ENCODE peak calls at places on chromosomes 5 and 9, in ten cellular contexts. X, I, T, C, U, Y, P, F, S and L are unnamed samples.

GRCh38 chr5:177535125-177535524 is 18.4 kb upstream of the DDX41 start:
- DNase-seq in X (no peak), I (no peak), T (no peak), C (no peak), U (no peak), Y (no peak), P (no peak), F (no peak), S (no peak), L (no peak)

GRCh38 chr9:119841005-119841404 is 471.8 kb upstream of the BRINP1 start:
- DNase-seq in X (no peak), I (no peak), T (no peak), C (no peak), U (no peak), Y (no peak), P (no peak), F (no peak), S (no peak), L (no peak)

GRCh38 chr5:5422819-5423515 is 490 bp downstream of the ICE1 start:
- DNase-seq in X (no peak), I (no peak), T (no peak), C (no peak), U (no peak), Y (no peak), P (peak; percentile 53), F (no peak), S (peak; percentile 27), L (no peak)

GRCh38 chr5:17735771-17736170 is 101.5 kb downstream of the TAF11L14 start:
- DNase-seq in X (no peak), I (no peak), T (no peak), C (no peak), U (no peak), Y (no peak), P (no peak), F (no peak), S (no peak), L (no peak)

GRCh38 chr5:104412649-104413240 is 850.2 kb upstream of the NUDT12 start:
- DNase-seq in X (peak; percentile 64), I (peak; percentile 51), T (peak; percentile 21), C (no peak), U (peak; percentile 4), Y (peak; percentile 48), P (peak; percentile 10), F (peak; percentile 58), S (no peak), L (peak; percentile 44)

GRCh38 chr5:181186022-181186421 is 19.0 kb downstream of the TRIM7 start:
- DNase-seq in X (no peak), I (no peak), T (no peak), C (no peak), U (no peak), Y (no peak), P (no peak), F (no peak), S (no peak), L (no peak)

GRCh38 chr5:114362977-114363721 is 1.3 kb downstream of the KCNN2 start:
- DNase-seq in X (no peak), I (peak; percentile 55), T (no peak), C (no peak), U (no peak), Y (no peak), P (no peak), F (no peak), S (no peak), L (no peak)

GRCh38 chr5:90384389-90384788 is 25.2 kb downstream of the CETN3 start:
- DNase-seq in X (no peak), I (no peak), T (no peak), C (no peak), U (no peak), Y (no peak), P (no peak), F (no peak), S (no peak), L (no peak)

GRCh38 chr9:70600479-70600878 is 186.0 kb upstream of the KLF9 start:
- DNase-seq in X (no peak), I (no peak), T (no peak), C (no peak), U (no peak), Y (peak; percentile 22), P (peak; percentile 82), F (no peak), S (no peak), L (no peak)

GRCh38 chr9:127835930-127836586 is 18.4 kb downstream of the ENG start:
- DNase-seq in X (no peak), I (no peak), T (no peak), C (no peak), U (no peak), Y (no peak), P (peak; percentile 93), F (no peak), S (no peak), L (no peak)

GRCh38 chr9:19119241-19119640 is 8.1 kb downstream of the PLIN2 start:
- DNase-seq in X (no peak), I (no peak), T (no peak), C (no peak), U (no peak), Y (no peak), P (no peak), F (no peak), S (no peak), L (no peak)

GRCh38 chr9:127536499-127536898 is 75.6 kb upstream of the STXBP1 start:
- DNase-seq in X (no peak), I (no peak), T (no peak), C (no peak), U (no peak), Y (no peak), P (no peak), F (no peak), S (no peak), L (no peak)

GRCh38 chr9:82790868-82791267 is 272.1 kb downstream of the RASEF start:
- DNase-seq in X (no peak), I (no peak), T (no peak), C (no peak), U (peak; percentile 11), Y (no peak), P (no peak), F (no peak), S (no peak), L (no peak)

GRCh38 chr5:74934949-74935751 is 69.0 kb upstream of the FAM169A start:
- DNase-seq in X (peak; percentile 55), I (no peak), T (peak; percentile 38), C (peak; percentile 32), U (no peak), Y (no peak), P (peak; percentile 66), F (no peak), S (no peak), L (peak; percentile 14)

GRCh38 chr9:8660383-8660782 is 860.8 kb upstream of the DMAC1 start:
- DNase-seq in X (no peak), I (no peak), T (no peak), C (no peak), U (peak; percentile 20), Y (no peak), P (no peak), F (no peak), S (no peak), L (peak; percentile 53)

GRCh38 chr9:133449760-133450159 is 10.0 kb upstream of the CACFD1 start:
- DNase-seq in X (peak; percentile 77), I (no peak), T (peak; percentile 58), C (no peak), U (no peak), Y (no peak), P (peak; percentile 22), F (no peak), S (no peak), L (no peak)

GRCh38 chr9:13769006-13769405 is 489.5 kb upstream of the MPDZ start:
- DNase-seq in X (no peak), I (no peak), T (no peak), C (no peak), U (no peak), Y (no peak), P (no peak), F (no peak), S (no peak), L (no peak)

DNA sequence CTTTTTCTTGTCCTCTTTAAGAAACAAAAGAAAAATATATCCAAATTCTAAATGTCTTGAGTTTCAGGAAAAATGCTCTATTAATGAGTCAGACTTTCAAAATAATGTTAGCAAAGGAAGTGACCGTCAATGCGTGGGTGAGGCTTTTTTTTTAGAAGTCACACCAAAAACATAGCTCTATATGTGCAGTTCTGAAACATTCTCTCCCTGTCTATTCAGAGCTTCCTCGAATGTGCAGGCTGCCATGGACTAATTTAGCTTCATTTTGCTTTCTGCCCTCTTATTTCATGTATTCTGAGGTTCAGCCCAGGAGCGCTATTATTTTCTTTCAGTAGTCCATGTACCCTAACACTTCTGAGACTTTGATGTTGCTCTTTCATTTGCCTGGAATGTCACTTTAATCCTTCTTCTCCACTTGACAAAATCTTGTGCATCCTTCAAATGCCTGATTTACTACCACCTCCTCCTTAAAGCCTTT is 72.5 kb upstream of the RASA1 start:
- DNase-seq in X (peak; percentile 68), I (no peak), T (no peak), C (no peak), U (no peak), Y (no peak), P (peak; percentile 86), F (no peak), S (no peak), L (no peak)
- H3K4me3 ChIP-seq in X (peak overlapping the region; percentile 3), I (no peak overlapping the region), T (no peak overlapping the region), C (no peak overlapping the region), U (no peak overlapping the region), Y (no peak overlapping the region), P (peak overlapping the region; percentile 42), F (no peak overlapping the region), S (no peak overlapping the region), L (no peak overlapping the region)

DNA sequence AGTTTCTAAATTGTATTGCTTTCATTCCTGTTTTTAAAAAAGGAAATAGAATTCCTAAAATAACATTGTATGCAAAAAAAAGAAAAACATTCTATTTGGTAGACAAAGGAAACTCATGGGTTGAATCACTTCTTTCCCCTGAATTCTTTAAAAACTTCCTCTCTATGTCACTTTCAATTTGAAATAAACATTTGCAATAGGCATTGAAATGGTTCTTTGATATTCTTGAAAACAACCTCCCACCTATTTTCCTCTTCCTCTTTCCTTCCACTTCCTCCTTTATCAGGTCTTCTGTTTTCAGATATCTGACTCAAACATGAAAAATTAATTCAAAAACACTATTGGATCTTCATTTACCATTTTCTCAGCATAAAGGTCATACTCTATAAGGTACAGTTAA is 442.0 kb upstream of the MEF2C start:
- DNase-seq in X (no peak), I (no peak), T (no peak), C (no peak), U (no peak), Y (no peak), P (no peak), F (no peak), S (no peak), L (no peak)
- H3K27me3 ChIP-seq in X (no peaks in the 10 kb centered on the region), I (no peaks in the 10 kb centered on the region), T (no peaks in the 10 kb centered on the region), C (no peaks in the 10 kb centered on the region), U (no peaks in the 10 kb centered on the region), Y (no peaks in the 10 kb centered on the region), P (no peaks in the 10 kb centered on the region), F (no peaks in the 10 kb centered on the region), S (no peaks in the 10 kb centered on the region), L (no peaks in the 10 kb centered on the region)

GRCh38 chr5:138033916-138034315 is 1.0 kb upstream of the FAM13B start:
- DNase-seq in X (peak; percentile 45), I (no peak), T (no peak), C (no peak), U (no peak), Y (no peak), P (peak; percentile 88), F (no peak), S (no peak), L (no peak)
- H3K4me3 ChIP-seq in X (peak overlapping the region; percentile 83), I (peak overlapping the region; percentile 98), T (peak overlapping the region; percentile 63), C (peak overlapping the region; percentile 81), U (peak overlapping the region; percentile 91), Y (no peak overlapping the region), P (peak overlapping the region; percentile 95), F (no peak overlapping the region), S (peak overlapping the region; percentile 85), L (peak overlapping the region; percentile 99)

GRCh38 chr5:170644501-170644900 is 139.0 kb upstream of the GABRP start:
- DNase-seq in X (no peak), I (no peak), T (no peak), C (no peak), U (no peak), Y (no peak), P (no peak), F (no peak), S (no peak), L (no peak)
- H3K27me3 ChIP-seq in X (peaks cover 9% of the 10 kb centered on the region), I (no peaks in the 10 kb centered on the region), T (peaks cover 37% of the 10 kb centered on the region), C (peaks cover 6% of the 10 kb centered on the region), U (peaks cover 3% of the 10 kb centered on the region), Y (peaks cover 83% of the 10 kb centered on the region), P (peaks cover 43% of the 10 kb centered on the region), F (peaks cover 19% of the 10 kb centered on the region), S (no peaks in the 10 kb centered on the region), L (peaks cover 23% of the 10 kb centered on the region)